ENCODE peak calls at places on chromosomes 16 and 17, in ten cellular contexts. G is AG04450, Y is HCT116, N is keratinocyte, K is brain microvascular endothelial cell, V is thoracic aorta, O is IMR-90, T is fibroblast of the aortic adventitia, M is A549, S is right lobe of liver. E is an unnamed sample.

GRCh38 chr16:24999856-25000447 is 15.2 kb downstream of the ARHGAP17 start:
- DNase-seq in M (peak), T (peak), Y (no peak), V (no peak), O (no peak), N (no peak), G (no peak), K (peak), S (no peak), E (no peak)

GRCh38 chr16:82651921-82652601 is 25.3 kb downstream of the CDH13 start:
- DNase-seq in M (no peak), N (no peak), K (no peak), S (no peak), O (no peak), V (no peak), T (no peak), Y (no peak), G (no peak), E (no peak)

GRCh38 chr16:49483251-49483650 is 109.6 kb downstream of the C16orf78 start:
- DNase-seq in O (no peak), M (no peak), S (no peak), V (no peak), G (no peak), T (no peak), Y (no peak), N (no peak), K (no peak), E (no peak)

GRCh38 chr16:59210955-59211541 is 476.9 kb upstream of the GOT2 start:
- DNase-seq in Y (no peak), G (no peak), V (no peak), M (peak), K (peak), T (peak), S (peak), O (peak), N (no peak), E (peak)

GRCh38 chr16:6193718-6194117 is 1096.1 kb upstream of the EEF2KMT start:
- DNase-seq in Y (no peak), K (peak), T (no peak), O (no peak), S (no peak), G (no peak), N (no peak), V (no peak), M (no peak), E (peak)

GRCh38 chr17:81712468-81713003 is 452 bp downstream of the SLC25A10 start:
- DNase-seq in N (no peak), M (peak), G (no peak), K (no peak), O (no peak), T (no peak), V (no peak), Y (no peak), S (peak), E (no peak)

GRCh38 chr16:14494396-14494795 is 135.7 kb downstream of the PARN start:
- DNase-seq in N (no peak), V (no peak), Y (no peak), M (peak), O (no peak), G (no peak), K (no peak), T (no peak), S (no peak), E (no peak)

GRCh38 chr17:48970224-48970623 is 1.8 kb upstream of the GIP start:
- DNase-seq in O (no peak), M (peak), N (no peak), G (no peak), T (peak), S (no peak), V (no peak), Y (no peak), K (no peak), E (no peak)

GRCh38 chr17:5662409-5663150 is 78.3 kb upstream of the NLRP1 start:
- DNase-seq in G (no peak), S (no peak), V (no peak), T (no peak), O (no peak), N (no peak), Y (no peak), K (no peak), M (no peak), E (no peak)

GRCh38 chr17:77738666-77739531 is 219.6 kb upstream of the TNRC6C start:
- DNase-seq in S (no peak), Y (no peak), M (no peak), K (no peak), G (no peak), N (no peak), T (peak), V (no peak), O (no peak), E (no peak)

GRCh38 chr17:1617620-1618174 is 10.9 kb downstream of the SLC43A2 start:
- DNase-seq in S (no peak), K (peak), T (peak), M (peak), Y (peak), V (no peak), N (peak), O (peak), G (no peak), E (peak)

GRCh38 chr17:61218438-61218837 is 181.2 kb upstream of the TBX2 start:
- DNase-seq in Y (no peak), T (peak), K (peak), S (no peak), G (peak), N (no peak), M (peak), O (peak), V (no peak), E (peak)

GRCh38 chr17:40541873-40542561 is 23.3 kb downstream of the CCR7 start:
- DNase-seq in V (no peak), N (no peak), T (peak), K (no peak), O (no peak), G (no peak), S (no peak), Y (no peak), M (no peak), E (no peak)

GRCh38 chr17:34711646-34712045 is 132.3 kb downstream of the TMEM132E start:
- DNase-seq in N (no peak), Y (no peak), G (no peak), S (no peak), O (no peak), V (no peak), K (no peak), T (no peak), M (no peak), E (no peak)

GRCh38 chr17:6269474-6269873 is 165.4 kb downstream of the AIPL1 start:
- DNase-seq in V (no peak), M (peak), G (peak), S (peak), T (peak), N (no peak), O (peak), K (peak), Y (peak), E (peak)

GRCh38 chr17:64152428-64153125 is 22.6 kb upstream of the ERN1 start:
- DNase-seq in N (no peak), T (no peak), Y (no peak), G (no peak), M (no peak), S (no peak), V (no peak), K (no peak), O (no peak), E (no peak)

GRCh38 chr17:62672957-62673356 is 45.5 kb downstream of the MRC2 start:
- DNase-seq in K (no peak), Y (no peak), S (peak), M (no peak), G (no peak), O (no peak), V (no peak), N (no peak), T (no peak), E (no peak)

GRCh38 chr16:67396159-67396774 is 3.0 kb upstream of the TPPP3 start:
- DNase-seq in T (peak), G (no peak), K (peak), S (peak), V (peak), M (peak), N (no peak), Y (peak), O (peak), E (peak)

GRCh38 chr16:2468142-2468724 is 2.9 kb upstream of the NTN3 start:
- DNase-seq in Y (no peak), T (no peak), N (no peak), M (no peak), V (no peak), G (no peak), S (no peak), O (peak), K (no peak), E (no peak)

GRCh38 chr17:6496116-6496481 is 51.8 kb downstream of the PIMREG start:
- DNase-seq in T (no peak), O (no peak), G (no peak), K (no peak), M (no peak), Y (no peak), S (no peak), N (no peak), V (no peak), E (no peak)

GRCh38 chr17:43581581-43581980 is 35.4 kb upstream of the ETV4 start:
- DNase-seq in S (no peak), V (no peak), O (no peak), Y (no peak), M (no peak), N (no peak), T (no peak), K (no peak), G (no peak), E (no peak)

GRCh38 chr17:76131061-76131691 is 9.9 kb downstream of the FOXJ1 start:
- DNase-seq in T (no peak), S (no peak), O (no peak), Y (no peak), V (no peak), K (no peak), N (no peak), M (no peak), G (no peak), E (no peak)

GRCh38 chr16:67406111-67406593 is 10.1 kb downstream of the ZDHHC1 start:
- DNase-seq in N (no peak), O (no peak), V (no peak), K (no peak), S (no peak), G (no peak), T (peak), Y (no peak), M (no peak), E (peak)

GRCh38 chr16:2179576-2179975 is 16.8 kb downstream of the CASKIN1 start:
- DNase-seq in Y (no peak), S (no peak), O (no peak), K (no peak), N (no peak), T (no peak), G (no peak), V (no peak), M (no peak), E (no peak)

GRCh38 chr17:76404256-76404655 is 19.8 kb downstream of the SPHK1 start:
- DNase-seq in O (no peak), G (no peak), N (no peak), K (no peak), M (no peak), S (no peak), Y (no peak), T (no peak), V (no peak), E (no peak)

GRCh38 chr17:4584125-4584834 is at the start of gene SMTNL2:
- DNase-seq in G (no peak), T (no peak), S (no peak), N (no peak), V (no peak), O (no peak), M (no peak), K (no peak), Y (no peak), E (no peak)

GRCh38 chr17:4582691-4583090 is 1.6 kb upstream of the SMTNL2 start:
- DNase-seq in S (no peak), M (no peak), T (no peak), G (no peak), V (no peak), K (no peak), Y (no peak), O (no peak), N (no peak), E (no peak)

GRCh38 chr17:4584835-4585187 is 482 bp downstream of the SMTNL2 start:
- DNase-seq in O (no peak), V (no peak), K (no peak), N (no peak), T (no peak), G (no peak), S (no peak), Y (no peak), M (no peak), E (no peak)

GRCh38 chr17:4583206-4583605 is 1.1 kb upstream of the SMTNL2 start:
- DNase-seq in V (no peak), T (no peak), O (no peak), G (no peak), Y (no peak), S (no peak), K (no peak), M (no peak), N (no peak), E (no peak)

GRCh38 chr17:4583796-4584124 is 569 bp upstream of the SMTNL2 start:
- DNase-seq in N (no peak), S (no peak), T (no peak), Y (peak), V (no peak), M (peak), G (no peak), K (no peak), O (no peak), E (no peak)
- TF ChIP-seq CTCF in N (no peak), S (peak), T (peak), Y (peak), V (peak), M (no peak), G (peak), K (peak), O (peak), E (peak)

GRCh38 chr17:416293-417206 is 63.9 kb upstream of the RPH3AL start:
- DNase-seq in Y (no peak), V (no peak), G (no peak), K (no peak), O (no peak), M (no peak), N (no peak), T (no peak), S (no peak), E (no peak)
- H3K4me3 ChIP-seq in Y (no peak), V (no peak), G (no peak), K (no peak), O (no peak), M (no peak), N (no peak), T (no peak), S (no peak), E (no peak)

GRCh38 chr16:85228463-85228862 is 116.2 kb upstream of the CIBAR2 start:
- DNase-seq in M (no peak), V (no peak), S (no peak), K (no peak), Y (no peak), G (no peak), T (no peak), O (no peak), N (no peak), E (no peak)
- TF ChIP-seq CTCF in M (no peak), V (no peak), S (no peak), K (no peak), Y (no peak), G (no peak), T (no peak), O (no peak), N (no peak), E (no peak)

DNA sequence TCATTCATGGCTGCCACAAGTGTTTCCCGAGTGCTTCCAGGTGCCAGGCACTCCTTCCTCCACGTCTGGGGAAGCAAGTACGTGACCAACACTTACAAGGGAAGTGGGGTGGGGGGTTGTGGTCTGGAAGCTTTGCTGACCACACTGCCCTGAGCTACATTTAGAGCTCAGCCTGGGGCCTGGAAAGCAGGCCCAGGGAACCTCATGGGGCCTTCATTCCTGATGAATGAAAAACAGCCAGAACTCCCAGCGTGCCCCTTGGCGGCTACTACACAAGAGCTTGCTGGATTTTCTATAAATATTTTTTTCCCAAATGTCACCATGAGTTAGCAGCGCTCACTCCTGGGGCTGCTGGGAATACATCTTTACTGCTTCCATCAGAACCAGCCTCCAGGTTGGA is 73.3 kb downstream of the ABCC12 start:
- DNase-seq in Y (no peak), M (no peak), T (peak), G (no peak), K (peak), V (no peak), N (no peak), S (no peak), O (peak), E (peak)
- H3K4me3 ChIP-seq in Y (no peak), M (no peak), T (no peak), G (no peak), K (no peak), V (no peak), N (no peak), S (no peak), O (no peak), E (no peak)

GRCh38 chr16:29899516-29900101 is at the start of gene SEZ6L2:
- DNase-seq in T (peak), Y (peak), N (no peak), G (peak), V (no peak), O (peak), K (peak), S (no peak), M (peak), E (peak)
- TF ChIP-seq CTCF in T (peak), Y (peak), N (peak), G (peak), V (no peak), O (peak), K (peak), S (no peak), M (no peak), E (no peak)